ENCODE peak calls at places on chromosomes 11 and 22, in four cellular contexts. Z, M, F and C are unnamed samples.
A peak's percentile ranks its signal among the peaks of the same experiment; 100 is the strongest.

GRCh38 chr11:34680206-34680605 is 59.3 kb downstream of the EHF start:
- DNase-seq in Z (no peak), M (no peak), F (no peak), C (peak; percentile 70)

GRCh38 chr11:106152013-106152412 is 74.6 kb downstream of the AASDHPPT start:
- DNase-seq in Z (no peak), M (peak; percentile 16), F (no peak), C (peak; percentile 45)

GRCh38 chr11:10909141-10909883 is 51.5 kb upstream of the ZBED5 start:
- DNase-seq in Z (no peak), M (peak; percentile 54), F (no peak), C (peak; percentile 84)

GRCh38 chr22:35155403-35156025 is 89.6 kb downstream of the ISX start:
- DNase-seq in Z (peak; percentile 22), M (no peak), F (no peak), C (no peak)

GRCh38 chr22:39219071-39220050 is 25.4 kb downstream of the PDGFB start:
- DNase-seq in Z (peak; percentile 44), M (no peak), F (no peak), C (peak; percentile 42)

GRCh38 chr11:848988-849824 is 6.6 kb downstream of the TSPAN4 start:
- DNase-seq in Z (peak; percentile 91), M (no peak), F (no peak), C (no peak)

GRCh38 chr22:24247564-24248344 is 2.9 kb upstream of the GGT5 start:
- DNase-seq in Z (peak; percentile 89), M (peak; percentile 55), F (peak; percentile 37), C (peak; percentile 84)

GRCh38 chr22:37636186-37636948 is 3.1 kb upstream of the SH3BP1 start:
- DNase-seq in Z (no peak), M (no peak), F (no peak), C (peak; percentile 83)

GRCh38 chr22:36830601-36831000 is 13.8 kb upstream of the PVALB start:
- DNase-seq in Z (no peak), M (no peak), F (no peak), C (no peak)

GRCh38 chr22:44337658-44338004 is 24.9 kb upstream of the SHISAL1 start:
- DNase-seq in Z (peak; percentile 48), M (no peak), F (no peak), C (peak; percentile 68)

GRCh38 chr11:83836883-83837654 is 550.9 kb upstream of the CCDC90B start:
- DNase-seq in Z (peak; percentile 75), M (peak; percentile 37), F (no peak), C (peak; percentile 35)

GRCh38 chr22:37165066-37165465 is 15.3 kb upstream of the IL2RB start:
- DNase-seq in Z (no peak), M (no peak), F (no peak), C (no peak)

GRCh38 chr11:77345621-77346020 is 44.1 kb upstream of the GDPD4 start:
- DNase-seq in Z (no peak), M (no peak), F (no peak), C (peak; percentile 90)

GRCh38 chr11:133171374-133171773 is 360.9 kb downstream of the OPCML start:
- DNase-seq in Z (no peak), M (no peak), F (no peak), C (no peak)

GRCh38 chr11:88420165-88420781 is 82.7 kb upstream of the CTSC start:
- DNase-seq in Z (no peak), M (no peak), F (no peak), C (no peak)

GRCh38 chr11:66705587-66706335 is 23.3 kb downstream of the SPTBN2 start:
- DNase-seq in Z (no peak), M (no peak), F (no peak), C (no peak)

GRCh38 chr11:120027546-120028180 is 110.2 kb downstream of the TRIM29 start:
- DNase-seq in Z (no peak), M (no peak), F (no peak), C (no peak)

GRCh38 chr11:43920598-43921419 is 21.6 kb upstream of the C11orf96 start:
- DNase-seq in Z (no peak), M (peak; percentile 83), F (no peak), C (peak; percentile 100)

GRCh38 chr22:19549428-19549827 is 25.2 kb upstream of the CLDN5 start:
- DNase-seq in Z (no peak), M (no peak), F (no peak), C (no peak)

GRCh38 chr11:133064152-133064877 is 468.0 kb downstream of the OPCML start:
- DNase-seq in Z (peak; percentile 92), M (no peak), F (no peak), C (peak; percentile 70)